ENCODE peak calls at places on chromosome 16, in nine cellular contexts. H is GM23338, O is sigmoid colon, I is fibroblast of the aortic adventitia, C is cardiac fibroblast, K is adrenal gland, T is kidney, X is osteoblast, R is heart right ventricle. Y is an unnamed sample.
A peak's percentile ranks its signal among the peaks of the same experiment; 100 is the strongest.

GRCh38 chr16:25033852-25034251 is 18.7 kb upstream of the ARHGAP17 start:
- DNase-seq in H (no peak), O (peak; percentile 24), I (peak; percentile 71), C (peak; percentile 73), K (peak; percentile 76), T (no peak), X (peak; percentile 67), R (no peak), Y (peak; percentile 31)

GRCh38 chr16:31873556-31874353 is at the start of gene ZNF267:
- DNase-seq in H (peak; percentile 97), O (peak; percentile 98), I (peak; percentile 91), C (peak; percentile 92), K (peak; percentile 98), T (peak; percentile 97), X (peak; percentile 90), R (peak; percentile 96), Y (peak; percentile 87)

GRCh38 chr16:84454611-84455010 is 49.8 kb downstream of the MEAK7 start:
- DNase-seq in H (no peak), O (peak; percentile 15), I (no peak), C (no peak), K (no peak), T (no peak), X (peak; percentile 65), R (no peak), Y (no peak)

GRCh38 chr16:1481906-1482835 is 6.6 kb downstream of the PTX4 start:
- DNase-seq in H (no peak), O (no peak), I (peak; percentile 21), C (no peak), K (no peak), T (peak; percentile 60), X (no peak), R (no peak), Y (no peak)

GRCh38 chr16:6616746-6617145 is 715.9 kb upstream of the RBFOX1 start:
- DNase-seq in H (no peak), O (no peak), I (no peak), C (no peak), K (no peak), T (no peak), X (no peak), R (no peak), Y (no peak)

GRCh38 chr16:2969545-2970521 is 685 bp downstream of the PAQR4 start:
- DNase-seq in H (peak; percentile 93), O (no peak), I (peak; percentile 16), C (peak; percentile 37), K (peak; percentile 82), T (peak; percentile 85), X (peak; percentile 99), R (peak; percentile 55), Y (peak; percentile 40)

GRCh38 chr16:55471448-55472097 is 7.4 kb upstream of the MMP2 start:
- DNase-seq in H (no peak), O (no peak), I (peak; percentile 92), C (peak; percentile 89), K (peak; percentile 30), T (no peak), X (no peak), R (no peak), Y (peak; percentile 81)

GRCh38 chr16:58768145-58768544 is 34.0 kb upstream of the GOT2 start:
- DNase-seq in H (no peak), O (no peak), I (no peak), C (no peak), K (no peak), T (no peak), X (no peak), R (no peak), Y (no peak)

GRCh38 chr16:67445913-67446907 is 15.3 kb downstream of the HSD11B2 start:
- DNase-seq in H (no peak), O (no peak), I (no peak), C (no peak), K (no peak), T (peak; percentile 89), X (peak; percentile 91), R (peak; percentile 59), Y (no peak)

GRCh38 chr16:69482410-69482951 is 58.1 kb downstream of the CYB5B start:
- DNase-seq in H (no peak), O (peak; percentile 74), I (peak; percentile 97), C (peak; percentile 88), K (peak; percentile 81), T (peak; percentile 87), X (peak; percentile 91), R (peak; percentile 85), Y (peak; percentile 90)

GRCh38 chr16:69478685-69479084 is 54.3 kb downstream of the CYB5B start:
- DNase-seq in H (no peak), O (no peak), I (no peak), C (no peak), K (peak; percentile 40), T (no peak), X (no peak), R (no peak), Y (no peak)

GRCh38 chr16:69479806-69480205 is 55.4 kb downstream of the CYB5B start:
- DNase-seq in H (no peak), O (no peak), I (no peak), C (no peak), K (peak; percentile 20), T (no peak), X (no peak), R (no peak), Y (no peak)

GRCh38 chr16:69483611-69484010 is 59.2 kb downstream of the CYB5B start:
- DNase-seq in H (no peak), O (peak; percentile 27), I (no peak), C (no peak), K (no peak), T (no peak), X (no peak), R (no peak), Y (peak; percentile 48)

DNA sequence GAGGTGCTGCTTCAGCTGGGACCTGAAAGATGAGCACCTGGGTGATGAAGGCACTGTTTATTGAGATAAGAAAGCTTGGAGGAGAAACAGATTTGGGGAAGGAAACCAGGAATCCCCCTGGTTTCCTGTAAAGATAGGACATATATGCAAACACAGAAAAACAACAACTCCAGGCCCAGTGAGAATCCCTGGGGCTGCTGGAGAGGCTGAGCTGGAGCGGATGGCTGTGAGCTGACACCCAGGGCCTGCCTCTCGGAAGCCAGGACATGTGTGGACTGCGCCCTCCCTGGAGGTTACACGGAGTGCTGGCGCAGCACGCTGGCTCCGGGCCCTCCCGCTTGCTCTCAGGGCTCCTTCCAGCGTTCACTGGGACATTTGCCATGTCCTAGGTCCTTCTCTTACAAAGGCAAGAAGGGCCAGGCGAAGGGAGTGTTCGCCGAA is 57.5 kb downstream of the CYB5B start:
- DNase-seq in H (peak; percentile 47), O (peak; percentile 92), I (peak; percentile 93), C (peak; percentile 76), K (peak; percentile 94), T (peak; percentile 95), X (peak; percentile 85), R (peak; percentile 89), Y (peak; percentile 89)
- TF ChIP-seq CTCF in H (no peak), O (no peak), I (peak; percentile 16), C (peak; percentile 18), K (no peak), T (no peak), X (no peak), R (no peak), Y (peak; percentile 22)

GRCh38 chr16:49526966-49527365 is 153.4 kb downstream of the C16orf78 start:
- DNase-seq in H (no peak), O (no peak), I (no peak), C (no peak), K (no peak), T (no peak), X (peak; percentile 61), R (no peak), Y (no peak)
- H3K4me3 ChIP-seq in H (no peak overlapping the region), O (no peak overlapping the region), I (no peak overlapping the region), C (no peak overlapping the region), K (no peak overlapping the region), T (no peak overlapping the region), X (no peak overlapping the region), R (no peak overlapping the region), Y (no peak overlapping the region)

GRCh38 chr16:316741-317464 is 33.9 kb downstream of the PDIA2 start:
- DNase-seq in H (no peak), O (no peak), I (no peak), C (no peak), K (no peak), T (no peak), X (peak; percentile 79), R (no peak), Y (no peak)

GRCh38 chr16:320206-320605 is 32.3 kb downstream of the AXIN1 start:
- DNase-seq in H (no peak), O (no peak), I (no peak), C (no peak), K (no peak), T (no peak), X (peak; percentile 82), R (no peak), Y (no peak)

GRCh38 chr16:317583-317982 is 34.6 kb downstream of the PDIA2 start:
- DNase-seq in H (no peak), O (no peak), I (no peak), C (no peak), K (no peak), T (no peak), X (peak; percentile 64), R (no peak), Y (no peak)

GRCh38 chr16:321532-321931 is 31.0 kb downstream of the AXIN1 start:
- DNase-seq in H (no peak), O (no peak), I (no peak), C (no peak), K (no peak), T (no peak), X (peak; percentile 84), R (no peak), Y (no peak)

DNA sequence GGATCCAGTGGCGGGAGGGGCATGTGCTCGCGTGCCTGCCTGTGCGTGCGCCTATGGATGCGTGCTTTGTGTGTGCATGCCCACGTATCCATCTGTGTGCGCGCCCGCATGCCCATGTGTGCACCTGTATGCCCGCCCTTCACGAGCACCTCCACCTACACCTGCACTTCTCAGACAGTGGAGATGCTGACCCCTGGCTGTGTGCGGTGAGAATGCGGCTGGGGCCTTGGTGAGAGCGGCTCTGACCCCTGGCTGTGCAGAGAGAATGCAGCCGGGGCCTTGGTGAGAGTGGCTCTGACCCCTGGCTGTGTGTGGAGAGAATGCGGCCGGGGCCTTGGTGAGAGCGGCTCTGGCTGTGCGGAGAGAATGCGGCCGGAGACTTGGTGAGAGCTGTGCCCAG is 33.9 kb downstream of the AXIN1 start:
- DNase-seq in H (peak; percentile 90), O (no peak), I (no peak), C (no peak), K (no peak), T (no peak), X (peak; percentile 48), R (no peak), Y (no peak)
- TF ChIP-seq CTCF in H (peak; percentile 65), O (no peak), I (no peak), C (peak; percentile 19), K (no peak), T (no peak), X (no peak), R (no peak), Y (no peak)

DNA sequence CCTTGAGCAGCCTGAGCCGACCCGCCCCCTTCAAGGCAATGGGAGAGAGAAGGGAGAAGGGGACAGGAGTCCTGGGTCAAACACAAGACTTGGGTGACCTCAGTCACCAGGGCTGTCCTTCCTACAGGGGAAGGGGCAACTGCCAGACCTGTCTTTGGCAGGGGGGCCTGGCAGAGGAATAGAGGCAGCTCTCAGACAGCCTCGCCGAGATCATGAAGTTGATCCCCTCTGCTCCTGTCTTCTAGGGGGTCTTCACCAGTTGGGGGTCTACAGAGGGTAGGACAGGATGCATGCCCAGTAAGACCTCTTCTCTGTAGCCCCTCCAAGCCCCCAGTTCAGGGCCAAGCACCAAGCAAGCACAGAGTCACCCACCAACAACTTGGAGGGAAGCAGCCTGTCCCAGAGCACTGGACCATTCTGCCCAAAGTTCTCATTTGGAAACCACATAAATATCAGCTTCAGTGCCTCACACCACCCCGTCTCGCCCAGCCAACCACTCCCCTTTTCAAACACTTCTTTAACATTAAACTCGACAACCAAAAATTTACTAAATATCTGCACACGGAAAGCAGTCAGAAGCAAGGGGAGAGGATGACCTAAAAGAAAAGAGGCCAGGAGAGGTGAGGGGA is 7.8 kb downstream of the DOK4 start:
- DNase-seq in H (no peak), O (no peak), I (no peak), C (no peak), K (no peak), T (no peak), X (no peak), R (no peak), Y (no peak)
- H3K4me3 ChIP-seq in H (peak overlapping the region; percentile 56), O (peak overlapping the region; percentile 44), I (peak overlapping the region; percentile 72), C (peak overlapping the region; percentile 65), K (peak overlapping the region; percentile 48), T (no peak overlapping the region), X (peak overlapping the region; percentile 75), R (peak overlapping the region; percentile 60), Y (peak overlapping the region; percentile 58)